ENCODE peak calls at places on chromosomes 7 and 10, in eight cellular contexts. S, K, W, R, P, C, L and I are unnamed samples.

GRCh38 chr10:100996678-100997363 is 2.8 kb upstream of the LZTS2 start:
- DNase-seq in S (peak), K (no peak), W (no peak), R (no peak), P (no peak), C (no peak), L (no peak), I (peak)

GRCh38 chr10:29319205-29319781 is 30.4 kb downstream of the LYZL1 start:
- DNase-seq in S (no peak), K (no peak), W (no peak), R (no peak), P (no peak), C (no peak), L (no peak), I (no peak)

GRCh38 chr7:28840515-28841125 is 117.5 kb downstream of the TRIL start:
- DNase-seq in S (no peak), K (no peak), W (peak), R (no peak), P (no peak), C (no peak), L (no peak), I (no peak)

GRCh38 chr7:2527505-2528464 is 8.2 kb downstream of the LFNG start:
- DNase-seq in S (peak), K (no peak), W (peak), R (no peak), P (no peak), C (no peak), L (no peak), I (peak)

GRCh38 chr10:95429639-95430038 is 131.5 kb downstream of the SORBS1 start:
- DNase-seq in S (no peak), K (no peak), W (no peak), R (no peak), P (no peak), C (no peak), L (no peak), I (no peak)

GRCh38 chr10:23363788-23364135 is 19.2 kb upstream of the C10orf67 start:
- DNase-seq in S (no peak), K (no peak), W (no peak), R (no peak), P (no peak), C (no peak), L (no peak), I (no peak)

GRCh38 chr7:88546808-88547207 is 212.7 kb upstream of the ZNF804B start:
- DNase-seq in S (peak), K (no peak), W (peak), R (no peak), P (no peak), C (peak), L (no peak), I (peak)

GRCh38 chr10:12482586-12482985 is 133.2 kb downstream of the CAMK1D start:
- DNase-seq in S (no peak), K (no peak), W (no peak), R (no peak), P (no peak), C (no peak), L (peak), I (no peak)

GRCh38 chr10:88693392-88694020 is 12.5 kb upstream of the LIPK start:
- DNase-seq in S (no peak), K (no peak), W (peak), R (no peak), P (no peak), C (peak), L (no peak), I (no peak)

GRCh38 chr7:117816727-117817126 is 56.5 kb downstream of the CTTNBP2 start:
- DNase-seq in S (no peak), K (no peak), W (no peak), R (no peak), P (no peak), C (no peak), L (no peak), I (no peak)

GRCh38 chr7:133698127-133698526 is 429.0 kb upstream of the LRGUK start:
- DNase-seq in S (no peak), K (no peak), W (no peak), R (no peak), P (peak), C (no peak), L (no peak), I (no peak)

GRCh38 chr10:5964736-5965135 is 12.6 kb downstream of the IL15RA start:
- DNase-seq in S (no peak), K (no peak), W (no peak), R (no peak), P (no peak), C (no peak), L (no peak), I (no peak)

GRCh38 chr7:44290250-44290616 is 35.2 kb downstream of the CAMK2B start:
- DNase-seq in S (no peak), K (no peak), W (no peak), R (no peak), P (no peak), C (no peak), L (no peak), I (no peak)

GRCh38 chr7:71752171-71752935 is 620.4 kb downstream of the GALNT17 start:
- DNase-seq in S (peak), K (no peak), W (no peak), R (no peak), P (no peak), C (peak), L (peak), I (peak)

GRCh38 chr7:15326044-15326644 is 235.7 kb downstream of the AGMO start:
- DNase-seq in S (no peak), K (no peak), W (peak), R (no peak), P (no peak), C (peak), L (peak), I (no peak)

GRCh38 chr10:103795634-103796265 is 59.6 kb downstream of the SH3PXD2A start:
- DNase-seq in S (no peak), K (no peak), W (no peak), R (no peak), P (no peak), C (no peak), L (peak), I (no peak)

GRCh38 chr7:23654508-23654907 is 25.5 kb upstream of the FAM221A start:
- DNase-seq in S (peak), K (no peak), W (peak), R (no peak), P (no peak), C (peak), L (no peak), I (no peak)

GRCh38 chr7:68488366-68489060 is 1109.8 kb upstream of the AUTS2 start:
- DNase-seq in S (no peak), K (no peak), W (no peak), R (no peak), P (no peak), C (no peak), L (peak), I (no peak)

GRCh38 chr7:111076205-111076604 is 14.7 kb upstream of the LRRN3 start:
- DNase-seq in S (peak), K (no peak), W (peak), R (no peak), P (no peak), C (no peak), L (no peak), I (peak)

GRCh38 chr10:12847361-12847975 is 154.0 kb downstream of the CCDC3 start:
- DNase-seq in S (peak), K (no peak), W (no peak), R (no peak), P (no peak), C (no peak), L (no peak), I (peak)

GRCh38 chr7:47367369-47367768 is 214.5 kb downstream of the TNS3 start:
- DNase-seq in S (no peak), K (no peak), W (no peak), R (no peak), P (no peak), C (no peak), L (no peak), I (no peak)

GRCh38 chr7:34734786-34735185 is 76.8 kb downstream of the NPSR1 start:
- DNase-seq in S (no peak), K (no peak), W (peak), R (no peak), P (no peak), C (no peak), L (no peak), I (no peak)

GRCh38 chr10:119898577-119898976 is 6.0 kb downstream of the SEC23IP start:
- DNase-seq in S (no peak), K (no peak), W (no peak), R (no peak), P (no peak), C (no peak), L (no peak), I (no peak)

GRCh38 chr10:133151528-133151927 is 8.5 kb upstream of the KNDC1 start:
- DNase-seq in S (no peak), K (no peak), W (peak), R (no peak), P (no peak), C (no peak), L (no peak), I (no peak)

GRCh38 chr7:155205368-155206285 is 92.1 kb upstream of the INSIG1 start:
- DNase-seq in S (peak), K (peak), W (peak), R (peak), P (peak), C (peak), L (no peak), I (peak)

GRCh38 chr7:4682621-4683042 is 537 bp downstream of the FOXK1 start:
- DNase-seq in S (peak), K (no peak), W (peak), R (no peak), P (no peak), C (peak), L (peak), I (peak)

GRCh38 chr7:135466442-135467206 is 43.3 kb downstream of the CNOT4 start:
- DNase-seq in S (no peak), K (no peak), W (no peak), R (no peak), P (no peak), C (no peak), L (no peak), I (no peak)

GRCh38 chr7:82697897-82698296 is 254.3 kb upstream of the CACNA2D1 start:
- DNase-seq in S (no peak), K (no peak), W (peak), R (no peak), P (no peak), C (no peak), L (no peak), I (no peak)

GRCh38 chr7:101614939-101615302 is 14.2 kb downstream of the MYL10 start:
- DNase-seq in S (no peak), K (no peak), W (peak), R (no peak), P (no peak), C (no peak), L (no peak), I (no peak)